ENCODE peak calls at places on chromosome 12, in five cellular contexts. I, Z, S, U and W are unnamed samples.

GRCh38 chr12:128463881-128464280 is 196.9 kb downstream of the TMEM132C start:
- DNase-seq in I (no peak), Z (no peak), S (no peak), U (no peak), W (no peak)

GRCh38 chr12:54251667-54252284 is 28.1 kb downstream of the CBX5 start:
- DNase-seq in I (no peak), Z (peak), S (no peak), U (no peak), W (peak)

GRCh38 chr12:47838286-47838931 is 18.7 kb upstream of the HDAC7 start:
- DNase-seq in I (no peak), Z (peak), S (no peak), U (no peak), W (peak)

GRCh38 chr12:33596061-33596460 is 156.4 kb upstream of the SYT10 start:
- DNase-seq in I (no peak), Z (no peak), S (no peak), U (no peak), W (no peak)

GRCh38 chr12:47744005-47744651 is 14.6 kb downstream of the RAPGEF3 start:
- DNase-seq in I (peak), Z (no peak), S (no peak), U (no peak), W (no peak)

GRCh38 chr12:41557081-41557480 is 369.0 kb downstream of the PDZRN4 start:
- DNase-seq in I (no peak), Z (no peak), S (no peak), U (no peak), W (no peak)

GRCh38 chr12:86727151-86727550 is 471.0 kb upstream of the MGAT4C start:
- DNase-seq in I (no peak), Z (peak), S (peak), U (no peak), W (no peak)

GRCh38 chr12:107133462-107133861 is 40.1 kb upstream of the CRY1 start:
- DNase-seq in I (no peak), Z (no peak), S (no peak), U (no peak), W (no peak)

GRCh38 chr12:47238665-47239064 is 158.9 kb upstream of the AMIGO2 start:
- DNase-seq in I (no peak), Z (peak), S (peak), U (no peak), W (no peak)